ENCODE peak calls at places on chromosomes 3 and 15, in ten cellular contexts. P is Caco-2, Q is GM23338, C is adrenal gland, V is astrocyte of the cerebellum, F is AG10803, A is brain microvascular endothelial cell, K is OCI-LY7, Y is AG04450, U is psoas muscle. N is an unnamed sample.

GRCh38 chr3:21531909-21532308 is 219.1 kb downstream of the ZNF385D start:
- DNase-seq in P (no peak), Q (no peak), C (no peak), V (no peak), F (no peak), A (no peak), K (no peak), Y (no peak), U (no peak), N (no peak)

GRCh38 chr3:186079925-186080324 is 29.0 kb downstream of the ETV5 start:
- DNase-seq in P (no peak), Q (peak), C (no peak), V (no peak), F (no peak), A (no peak), K (no peak), Y (no peak), U (no peak), N (no peak)

GRCh38 chr3:193903257-193903807 is 232.6 kb upstream of the HES1 start:
- DNase-seq in P (no peak), Q (no peak), C (no peak), V (no peak), F (no peak), A (no peak), K (no peak), Y (no peak), U (no peak), N (no peak)

GRCh38 chr3:102593754-102594602 is 159.2 kb downstream of the ZPLD1 start:
- DNase-seq in P (no peak), Q (no peak), C (no peak), V (no peak), F (no peak), A (no peak), K (no peak), Y (no peak), U (no peak), N (no peak)

GRCh38 chr3:48656061-48656840 is 6.4 kb downstream of the CELSR3 start:
- DNase-seq in P (no peak), Q (peak), C (peak), V (no peak), F (peak), A (peak), K (peak), Y (no peak), U (peak), N (no peak)

GRCh38 chr3:41265823-41266273 is 66.5 kb downstream of the CTNNB1 start:
- DNase-seq in P (no peak), Q (no peak), C (no peak), V (peak), F (peak), A (peak), K (no peak), Y (peak), U (no peak), N (peak)

GRCh38 chr3:189776163-189776824 is 145.1 kb downstream of the TP63 start:
- DNase-seq in P (no peak), Q (peak), C (no peak), V (no peak), F (no peak), A (no peak), K (no peak), Y (no peak), U (no peak), N (no peak)

GRCh38 chr3:194688207-194688711 is 2.6 kb downstream of the FAM43A start:
- DNase-seq in P (peak), Q (peak), C (no peak), V (no peak), F (no peak), A (no peak), K (peak), Y (no peak), U (peak), N (no peak)

GRCh38 chr15:57406040-57406772 is 29.9 kb downstream of the CGNL1 start:
- DNase-seq in P (no peak), Q (no peak), C (no peak), V (no peak), F (peak), A (no peak), K (no peak), Y (no peak), U (no peak), N (no peak)

GRCh38 chr3:115100172-115100571 is 46.9 kb downstream of the ZBTB20 start:
- DNase-seq in P (no peak), Q (peak), C (peak), V (peak), F (peak), A (peak), K (peak), Y (peak), U (no peak), N (no peak)

GRCh38 chr3:58577269-58577821 is at the start of gene FAM107A:
- DNase-seq in P (no peak), Q (peak), C (peak), V (peak), F (peak), A (peak), K (no peak), Y (no peak), U (no peak), N (no peak)

GRCh38 chr15:49865925-49866757 is 245.3 kb downstream of the DTWD1 start:
- DNase-seq in P (no peak), Q (no peak), C (no peak), V (no peak), F (no peak), A (no peak), K (no peak), Y (no peak), U (no peak), N (no peak)

DNA sequence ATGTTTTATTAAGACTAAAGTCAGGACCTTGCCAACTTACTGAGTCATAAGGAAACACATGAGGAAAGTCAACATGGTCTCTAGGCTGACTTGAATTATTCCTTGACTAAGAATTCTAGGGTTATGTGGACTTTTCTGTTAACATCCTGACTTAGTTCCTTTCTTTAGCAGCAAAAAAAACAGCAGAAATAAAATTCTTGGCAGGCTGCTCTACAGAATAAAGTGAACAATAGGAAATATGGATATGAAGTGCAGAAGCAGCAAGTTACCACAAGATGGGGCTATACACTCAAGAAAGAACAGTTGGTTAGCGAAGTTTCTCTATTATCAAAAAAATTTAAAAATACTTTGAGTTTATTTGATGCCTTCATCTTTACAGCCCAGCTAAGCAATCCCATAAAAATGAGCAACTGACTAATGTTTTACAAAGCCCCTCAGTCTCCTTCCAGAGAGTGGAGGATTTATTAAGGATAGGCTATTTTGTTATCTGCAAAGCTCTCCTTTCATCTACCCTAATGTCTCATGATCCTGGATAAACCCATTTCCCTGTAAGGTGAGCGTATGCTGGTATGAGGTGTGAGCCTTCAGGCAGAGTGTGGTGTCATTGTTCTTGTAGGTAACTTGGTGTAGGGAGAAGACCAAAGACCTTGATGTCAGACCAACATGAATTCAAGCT is 23.1 kb upstream of the MCCC1 start:
- DNase-seq in P (peak), Q (peak), C (no peak), V (peak), F (peak), A (peak), K (peak), Y (no peak), U (no peak), N (peak)
- TF ChIP-seq CTCF in P (peak), Q (peak), C (peak), V (peak), F (peak), A (peak), K (peak), Y (peak), U (peak), N (peak)

GRCh38 chr15:98774756-98775497 is 126.6 kb downstream of the IGF1R start:
- DNase-seq in P (no peak), Q (no peak), C (no peak), V (no peak), F (no peak), A (no peak), K (no peak), Y (no peak), U (no peak), N (no peak)

GRCh38 chr15:98778263-98778959 is 130.1 kb downstream of the IGF1R start:
- DNase-seq in P (no peak), Q (no peak), C (peak), V (no peak), F (no peak), A (no peak), K (no peak), Y (no peak), U (no peak), N (no peak)

GRCh38 chr15:98775498-98776230 is 127.3 kb downstream of the IGF1R start:
- DNase-seq in P (no peak), Q (no peak), C (no peak), V (no peak), F (peak), A (no peak), K (no peak), Y (no peak), U (no peak), N (no peak)

GRCh38 chr15:98777426-98777825 is 129.1 kb downstream of the IGF1R start:
- DNase-seq in P (no peak), Q (no peak), C (no peak), V (no peak), F (no peak), A (no peak), K (no peak), Y (no peak), U (no peak), N (no peak)

DNA sequence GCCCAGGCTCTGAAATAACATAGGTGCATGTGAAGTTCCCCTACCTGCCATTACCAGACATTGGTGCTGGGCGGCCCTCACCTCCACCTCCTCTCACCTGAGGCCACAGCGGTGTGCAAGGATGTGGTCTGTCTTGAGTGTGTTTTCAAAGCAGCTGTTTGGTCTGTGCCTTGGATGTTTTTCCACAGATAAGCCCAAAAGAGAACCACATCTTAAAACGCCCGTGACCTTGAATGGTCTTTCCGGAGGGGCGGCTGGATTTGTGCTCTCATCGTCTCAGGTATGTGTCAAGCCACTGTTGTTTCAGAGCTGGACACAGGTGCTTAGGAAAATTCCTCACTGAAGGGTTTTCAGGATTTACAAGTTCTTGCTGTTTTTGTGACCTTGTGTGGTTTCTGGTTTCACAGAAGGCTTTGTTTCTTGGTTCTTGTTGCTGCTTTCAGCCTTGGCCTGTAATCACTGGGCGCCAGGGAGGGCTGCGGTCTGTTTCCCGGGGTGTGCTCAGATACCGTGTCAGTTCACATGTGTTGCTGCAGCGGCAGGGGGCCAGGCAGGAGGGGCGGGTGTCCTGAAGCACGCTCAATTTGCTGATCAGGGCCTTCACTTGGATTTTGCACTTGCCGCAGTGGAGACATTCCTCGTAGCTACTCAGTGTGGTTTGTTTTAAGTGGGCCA is 128.4 kb downstream of the IGF1R start:
- DNase-seq in P (no peak), Q (no peak), C (peak), V (peak), F (peak), A (peak), K (no peak), Y (no peak), U (peak), N (no peak)
- H3K4me3 ChIP-seq in P (no peak), Q (no peak), C (no peak), V (no peak), F (no peak), A (no peak), K (no peak), Y (no peak), U (no peak), N (no peak)

DNA sequence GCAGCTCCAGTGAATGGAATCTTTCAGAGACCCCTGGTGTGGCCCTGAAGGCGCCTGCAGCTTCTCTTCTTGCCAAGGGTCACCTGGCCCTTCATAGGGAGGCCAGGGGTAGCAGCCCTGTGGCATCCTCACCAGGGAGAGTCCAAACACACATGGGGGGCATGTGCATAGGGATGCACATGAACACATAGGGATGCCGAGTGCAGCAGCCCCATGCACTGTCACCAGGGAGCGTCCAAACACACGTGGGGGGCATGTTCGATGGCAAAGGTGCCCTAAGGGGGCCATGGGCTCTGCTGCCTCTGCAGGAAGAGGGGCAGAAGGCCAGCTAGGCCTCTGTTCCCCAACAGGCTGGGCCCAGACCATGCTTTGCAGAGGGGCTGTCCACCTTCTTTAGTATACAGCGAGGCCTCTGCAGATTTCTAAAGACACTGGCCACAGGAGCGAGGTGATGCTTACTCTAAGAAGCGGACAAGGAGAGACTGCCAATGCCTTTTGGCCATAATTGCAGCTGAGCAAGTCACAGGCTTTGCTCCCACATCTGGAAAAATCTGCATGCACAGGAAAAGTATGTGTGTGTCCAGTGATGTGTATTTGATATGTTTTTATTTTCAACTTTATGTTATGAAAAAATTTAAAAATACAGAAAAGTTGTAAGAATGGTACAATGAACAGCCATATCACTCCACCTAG is 20.9 kb downstream of the ANAPC13 start:
- DNase-seq in P (no peak), Q (no peak), C (no peak), V (no peak), F (peak), A (no peak), K (no peak), Y (no peak), U (no peak), N (no peak)
- TF ChIP-seq CTCF in P (no peak), Q (peak), C (no peak), V (peak), F (peak), A (peak), K (no peak), Y (no peak), U (no peak), N (no peak)

GRCh38 chr3:166282931-166283330 is 445.7 kb upstream of the BCHE start:
- DNase-seq in P (no peak), Q (no peak), C (no peak), V (no peak), F (no peak), A (no peak), K (no peak), Y (no peak), U (no peak), N (no peak)

GRCh38 chr3:166284994-166285393 is 447.8 kb upstream of the BCHE start:
- DNase-seq in P (peak), Q (no peak), C (no peak), V (peak), F (no peak), A (peak), K (no peak), Y (peak), U (no peak), N (no peak)

DNA sequence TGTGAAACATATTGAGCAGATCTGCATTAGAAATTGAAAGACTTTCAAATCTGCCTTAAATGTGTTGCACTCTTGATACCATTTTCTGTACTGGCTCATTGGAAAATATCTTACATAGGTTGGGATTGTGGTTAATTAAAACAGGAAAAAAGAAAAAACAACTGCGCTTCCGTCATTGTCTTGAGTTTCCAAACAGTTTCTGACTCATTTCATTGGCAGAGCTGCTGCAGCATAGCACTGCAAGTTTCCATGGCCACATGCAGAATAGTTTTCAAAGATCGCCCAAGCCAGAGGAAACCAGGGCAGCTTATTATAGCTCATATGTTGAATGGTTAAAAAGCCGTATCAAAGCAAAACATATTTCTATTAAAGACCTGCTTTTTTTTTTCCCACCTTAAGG is 446.6 kb upstream of the BCHE start:
- DNase-seq in P (no peak), Q (no peak), C (peak), V (peak), F (peak), A (peak), K (no peak), Y (peak), U (no peak), N (peak)
- H3K4me3 ChIP-seq in P (no peak), Q (no peak), C (no peak), V (peak), F (no peak), A (no peak), K (no peak), Y (no peak), U (no peak), N (no peak)

GRCh38 chr15:73600413-73601050 is 32.7 kb downstream of the NPTN start:
- DNase-seq in P (no peak), Q (no peak), C (no peak), V (no peak), F (no peak), A (no peak), K (no peak), Y (no peak), U (no peak), N (no peak)
- TF ChIP-seq CTCF in P (no peak), Q (no peak), C (no peak), V (no peak), F (no peak), A (no peak), K (no peak), Y (no peak), U (no peak), N (no peak)

GRCh38 chr15:90205886-90206285 is 4.8 kb downstream of the SEMA4B start:
- DNase-seq in P (no peak), Q (no peak), C (peak), V (no peak), F (no peak), A (no peak), K (no peak), Y (no peak), U (no peak), N (no peak)
- H3K4me3 ChIP-seq in P (no peak), Q (no peak), C (no peak), V (no peak), F (no peak), A (no peak), K (no peak), Y (no peak), U (no peak), N (no peak)

GRCh38 chr3:51955893-51956770 is 951 bp downstream of the GPR62 start:
- DNase-seq in P (no peak), Q (peak), C (peak), V (no peak), F (no peak), A (no peak), K (peak), Y (no peak), U (peak), N (no peak)
- TF ChIP-seq CTCF in P (no peak), Q (peak), C (peak), V (peak), F (peak), A (peak), K (peak), Y (peak), U (peak), N (peak)

DNA sequence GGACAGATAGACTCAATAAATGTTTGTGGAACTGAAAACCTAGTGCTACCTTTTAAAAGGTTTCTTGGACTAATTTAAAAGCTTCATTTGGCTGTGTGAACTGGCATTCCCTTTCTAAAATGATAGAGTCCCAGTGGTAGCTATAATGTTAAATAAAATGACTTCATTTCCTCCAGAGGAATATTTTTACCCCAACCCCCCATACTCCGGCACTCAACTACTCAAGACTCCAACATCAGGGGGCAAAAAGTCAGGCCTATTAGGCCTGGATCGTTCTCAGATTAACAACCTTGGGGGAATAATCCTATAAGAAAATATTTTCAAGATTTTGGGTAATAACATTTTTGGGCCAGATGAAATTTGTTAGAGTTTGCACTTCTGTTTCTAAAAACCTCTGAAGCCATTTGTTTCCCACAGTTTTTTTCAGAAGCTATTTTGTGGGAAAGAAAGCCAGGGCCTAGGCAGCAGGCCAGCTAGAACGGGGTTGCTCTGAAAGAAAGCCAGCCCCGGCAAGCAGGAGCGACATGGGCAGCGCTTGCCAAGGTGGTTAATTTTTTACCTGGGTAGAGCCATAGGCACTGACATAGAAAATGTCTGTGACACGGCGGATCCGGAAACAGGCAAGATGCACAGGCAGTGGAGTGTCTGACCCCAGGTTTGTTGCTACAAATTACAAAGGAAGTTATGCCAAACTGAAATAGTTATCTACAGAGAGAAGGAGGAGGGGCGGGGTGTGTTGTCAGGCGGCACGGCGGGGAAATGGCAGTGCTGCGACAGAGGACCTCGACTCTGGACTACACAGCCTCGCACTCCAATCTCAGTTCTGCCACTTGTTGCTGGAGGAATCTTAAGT is 84.6 kb downstream of the MAGI1 start:
- DNase-seq in P (peak), Q (peak), C (peak), V (peak), F (peak), A (no peak), K (no peak), Y (no peak), U (no peak), N (no peak)
- H3K4me3 ChIP-seq in P (no peak), Q (no peak), C (no peak), V (no peak), F (no peak), A (no peak), K (no peak), Y (no peak), U (peak), N (no peak)

GRCh38 chr3:128872744-128873143 is 6.7 kb upstream of the ACAD9 start:
- DNase-seq in P (no peak), Q (no peak), C (no peak), V (no peak), F (no peak), A (no peak), K (no peak), Y (no peak), U (no peak), N (no peak)

GRCh38 chr3:128873623-128874022 is 5.8 kb upstream of the ACAD9 start:
- DNase-seq in P (no peak), Q (no peak), C (no peak), V (no peak), F (no peak), A (no peak), K (no peak), Y (no peak), U (no peak), N (no peak)

GRCh38 chr3:128874481-128875180 is 4.8 kb upstream of the ACAD9 start:
- DNase-seq in P (no peak), Q (no peak), C (no peak), V (no peak), F (no peak), A (no peak), K (no peak), Y (no peak), U (no peak), N (no peak)

GRCh38 chr3:128878011-128878457 is 1.4 kb upstream of the ACAD9 start:
- DNase-seq in P (no peak), Q (no peak), C (no peak), V (no peak), F (no peak), A (no peak), K (no peak), Y (no peak), U (no peak), N (no peak)

GRCh38 chr3:128875556-128876120 is 3.8 kb upstream of the ACAD9 start:
- DNase-seq in P (peak), Q (peak), C (peak), V (no peak), F (no peak), A (peak), K (peak), Y (no peak), U (no peak), N (no peak)
- TF ChIP-seq CTCF in P (peak), Q (peak), C (peak), V (peak), F (peak), A (peak), K (peak), Y (peak), U (peak), N (peak)